ENCODE peak calls at places on chromosomes 5 and 9, in four cellular contexts. K is psoas muscle; W is stomach; I is CD4-positive, CD25-positive, alpha-beta regulatory T cell. R is an unnamed sample.

GRCh38 chr9:93093449-93094293 is 2.3 kb upstream of the CARD19 start:
- DNase-seq in W (no peak), K (peak), I (no peak), R (no peak)

GRCh38 chr5:134000696-134001453 is 3.9 kb downstream of the VDAC1 start:
- DNase-seq in I (no peak), W (no peak), K (no peak), R (no peak)

GRCh38 chr5:107365355-107366109 is 305.2 kb downstream of the EFNA5 start:
- DNase-seq in I (no peak), K (no peak), W (no peak), R (no peak)

GRCh38 chr5:176524138-176524537 is 13.1 kb downstream of the RNF44 start:
- DNase-seq in I (no peak), W (no peak), K (no peak), R (no peak)

GRCh38 chr5:17340816-17341215 is 123.4 kb downstream of the BASP1 start:
- DNase-seq in K (no peak), W (no peak), I (no peak), R (no peak)

GRCh38 chr5:134659456-134659855 is 10.9 kb downstream of the SEC24A start:
- DNase-seq in I (no peak), K (no peak), W (no peak), R (no peak)

GRCh38 chr5:425714-426113 is 17.3 kb upstream of the EXOC3 start:
- DNase-seq in I (no peak), W (no peak), K (peak), R (no peak)

GRCh38 chr9:132356276-132356924 is 1.6 kb upstream of the SETX start:
- DNase-seq in K (no peak), W (no peak), I (no peak), R (no peak)

GRCh38 chr9:2933165-2934095 is 89.5 kb upstream of the PUM3 start:
- DNase-seq in W (no peak), I (no peak), K (no peak), R (no peak)

GRCh38 chr5:38720691-38721361 is 125.0 kb upstream of the OSMR start:
- DNase-seq in I (no peak), K (no peak), W (no peak), R (no peak)

GRCh38 chr9:95197692-95198271 is 119.7 kb downstream of the FANCC start:
- DNase-seq in I (no peak), K (no peak), W (peak), R (no peak)

GRCh38 chr9:2158111-2158610 is 143.0 kb downstream of the SMARCA2 start:
- DNase-seq in K (peak), I (peak), W (peak), R (peak)

GRCh38 chr9:73643379-73644013 is 491.8 kb downstream of the ANXA1 start:
- DNase-seq in K (no peak), I (no peak), W (no peak), R (no peak)

GRCh38 chr5:13478831-13479465 is 465.5 kb downstream of the DNAH5 start:
- DNase-seq in K (no peak), W (peak), I (no peak), R (no peak)

GRCh38 chr5:66796306-66797292 is 200.4 kb downstream of the MAST4 start:
- DNase-seq in I (no peak), W (no peak), K (no peak), R (no peak)

GRCh38 chr5:180331647-180331950 is 21.5 kb downstream of the GFPT2 start:
- DNase-seq in W (no peak), I (no peak), K (no peak), R (no peak)

GRCh38 chr5:122400961-122401360 is 88.9 kb downstream of the SNCAIP start:
- DNase-seq in W (no peak), K (no peak), I (no peak), R (no peak)

GRCh38 chr9:14911046-14911445 is 818 bp upstream of the FREM1 start:
- DNase-seq in I (no peak), K (no peak), W (no peak), R (no peak)

GRCh38 chr5:154577449-154577848 is 99.4 kb upstream of the HAND1 start:
- DNase-seq in I (no peak), K (no peak), W (no peak), R (no peak)

GRCh38 chr5:170424629-170425028 is 35.5 kb upstream of the KCNMB1 start:
- DNase-seq in I (no peak), W (no peak), K (no peak), R (no peak)

GRCh38 chr5:171863928-171864327 is 78.3 kb downstream of the SMIM23 start:
- DNase-seq in I (no peak), W (no peak), K (no peak), R (no peak)

GRCh38 chr5:171869956-171870355 is 84.3 kb downstream of the SMIM23 start:
- DNase-seq in I (no peak), W (no peak), K (no peak), R (no peak)

GRCh38 chr5:171865431-171865830 is 79.8 kb downstream of the SMIM23 start:
- DNase-seq in W (no peak), I (no peak), K (no peak), R (no peak)

GRCh38 chr5:171867786-171868185 is 82.2 kb downstream of the SMIM23 start:
- DNase-seq in W (no peak), K (no peak), I (no peak), R (no peak)

DNA sequence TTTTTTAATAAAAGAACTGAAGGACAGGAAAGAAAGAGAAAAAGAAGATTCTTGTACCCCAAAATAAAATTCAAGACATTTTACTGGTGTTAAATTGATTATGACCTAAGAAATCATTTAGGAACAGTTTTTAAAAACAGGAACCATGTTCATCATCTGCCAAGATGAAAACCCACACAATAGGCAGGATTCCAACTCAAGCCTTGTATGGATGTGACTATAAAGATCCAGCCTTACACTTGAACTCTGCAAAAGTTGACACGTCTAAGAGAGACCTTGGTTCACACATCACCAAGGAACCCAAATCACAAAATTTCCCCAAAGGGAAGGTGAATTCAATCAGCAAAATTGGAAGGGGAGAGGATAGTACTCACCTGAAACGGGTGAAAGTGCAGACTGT is 82.6 kb downstream of the SMIM23 start:
- DNase-seq in K (no peak), I (no peak), W (no peak), R (no peak)
- H3K27ac ChIP-seq in K (no peak), I (no peak), W (no peak), R (no peak)

GRCh38 chr5:52469420-52469819 is 318.3 kb upstream of the ITGA1 start:
- DNase-seq in I (peak), W (no peak), K (no peak), R (peak)
- H3K4me3 ChIP-seq in I (peak), W (no peak), K (no peak), R (peak)

GRCh38 chr9:596701-597100 is 244.8 kb upstream of the DMRT1 start:
- DNase-seq in K (no peak), W (no peak), I (no peak), R (no peak)
- H3K27ac ChIP-seq in K (no peak), W (no peak), I (no peak), R (no peak)

DNA sequence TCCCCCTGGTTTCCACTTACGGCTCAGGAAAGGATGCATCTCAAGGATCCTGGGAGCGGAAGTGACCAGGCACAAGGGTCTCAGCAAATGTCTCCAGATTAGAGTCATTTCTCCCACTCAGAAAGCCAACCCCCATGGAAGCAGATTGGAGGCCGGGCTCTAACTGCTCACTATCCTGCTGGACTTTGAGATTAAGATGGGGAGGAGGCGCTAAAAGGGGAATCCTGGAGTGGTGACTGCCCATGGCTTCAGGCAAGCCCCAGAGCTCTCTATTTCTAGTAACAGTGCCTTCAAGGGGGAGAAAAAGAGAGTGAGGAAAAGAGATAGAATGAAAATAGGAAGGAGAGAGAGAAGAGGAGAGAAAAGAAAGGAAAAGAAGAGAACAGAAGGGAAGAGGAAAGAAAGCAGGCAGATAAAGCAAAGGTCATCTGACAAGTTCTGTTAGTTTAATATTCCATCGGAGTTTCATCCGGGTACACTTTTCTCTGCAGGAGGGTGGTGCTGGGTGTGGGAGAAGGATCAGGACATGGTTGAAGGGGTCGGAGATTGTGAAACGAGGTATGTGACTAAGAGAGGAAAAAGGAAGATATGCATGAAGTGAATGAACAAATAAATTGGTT is at the start of gene AGXT2:
- DNase-seq in K (no peak), I (no peak), W (no peak), R (no peak)
- H3K4me3 ChIP-seq in K (no peak), I (no peak), W (no peak), R (no peak)

DNA sequence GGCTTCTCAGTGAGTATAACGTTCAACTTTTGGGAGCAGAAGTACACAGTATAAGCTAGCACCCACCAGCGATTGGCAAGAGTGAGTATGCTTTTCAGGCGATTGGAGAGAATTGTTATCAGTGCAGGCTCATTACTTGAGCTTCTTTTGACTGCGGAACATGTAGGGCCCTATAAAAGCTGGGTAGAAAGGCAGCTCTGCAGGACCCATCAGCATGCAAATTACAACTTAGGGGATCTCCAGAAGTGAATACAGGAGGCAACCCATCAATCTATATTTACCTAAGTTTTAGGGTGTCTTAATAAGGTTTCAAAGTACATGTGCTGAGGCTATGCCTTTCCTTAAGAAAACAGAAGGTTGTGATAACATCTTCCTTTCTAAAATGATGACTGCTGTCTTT is 225.0 kb downstream of the MLLT3 start:
- DNase-seq in I (no peak), K (no peak), W (no peak), R (no peak)
- H3K27ac ChIP-seq in I (no peak), K (no peak), W (no peak), R (no peak)

DNA sequence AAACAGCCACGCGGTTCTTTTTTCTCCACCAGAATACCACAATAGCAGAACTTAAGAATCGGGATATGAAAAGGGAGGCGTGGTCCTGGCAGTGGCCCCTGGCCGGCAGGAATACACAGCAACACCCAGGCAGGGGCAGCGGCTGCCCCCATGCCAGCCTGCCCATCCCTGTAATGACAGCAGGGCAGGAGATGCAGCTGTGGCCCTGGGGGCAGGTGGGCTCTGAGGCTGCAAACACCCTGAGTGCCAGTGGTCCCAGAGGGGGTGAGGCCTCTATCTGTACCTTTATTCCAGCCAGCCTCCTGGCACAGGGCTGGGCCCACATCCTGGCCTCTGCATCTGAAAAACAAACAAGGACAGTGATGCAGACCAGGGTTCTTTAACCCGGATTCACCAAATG is 12.4 kb downstream of the DIPK1B start:
- DNase-seq in W (no peak), I (no peak), K (no peak), R (no peak)
- H3K4me3 ChIP-seq in W (no peak), I (no peak), K (no peak), R (no peak)

GRCh38 chr5:5453131-5453530 is 30.7 kb downstream of the ICE1 start:
- DNase-seq in K (no peak), I (no peak), W (no peak), R (no peak)
- H3K27ac ChIP-seq in K (no peak), I (no peak), W (no peak), R (no peak)

GRCh38 chr5:110852541-110852940 is 113.7 kb downstream of the SLC25A46 start:
- DNase-seq in W (no peak), K (no peak), I (no peak), R (no peak)

GRCh38 chr5:110854200-110854599 is 115.4 kb downstream of the SLC25A46 start:
- DNase-seq in W (no peak), K (no peak), I (no peak), R (no peak)

GRCh38 chr5:110851357-110851756 is 112.5 kb downstream of the SLC25A46 start:
- DNase-seq in K (no peak), I (no peak), W (no peak), R (no peak)

GRCh38 chr5:110852053-110852452 is 113.2 kb downstream of the SLC25A46 start:
- DNase-seq in K (no peak), W (no peak), I (no peak), R (no peak)

GRCh38 chr5:110853267-110853666 is 114.5 kb downstream of the SLC25A46 start:
- DNase-seq in K (no peak), I (no peak), W (no peak), R (no peak)
- H3K4me3 ChIP-seq in K (no peak), I (no peak), W (no peak), R (no peak)

GRCh38 chr9:26575041-26575440 is 317.6 kb downstream of the CAAP1 start:
- DNase-seq in W (no peak), K (no peak), I (no peak), R (no peak)
- H3K27ac ChIP-seq in W (no peak), K (no peak), I (no peak), R (no peak)

R was measured in naive thymus-derived CD4-positive, alpha-beta T cell.